ENCODE peak calls at places on chromosome 7, in five cellular contexts. T, J, L, P and I are unnamed samples.

GRCh38 chr7:105462765-105463164 is 59.3 kb downstream of the PUS7 start:
- DNase-seq in T (no peak), P (no peak), L (no peak), J (no peak), I (no peak)

GRCh38 chr7:50317221-50317678 is 12.7 kb downstream of the IKZF1 start:
- DNase-seq in L (no peak), P (no peak), T (no peak), J (peak; percentile 64), I (no peak)

GRCh38 chr7:50826371-50827172 is 43.9 kb upstream of the GRB10 start:
- DNase-seq in L (no peak), T (no peak), P (no peak), J (peak; percentile 36), I (no peak)

GRCh38 chr7:13262929-13263530 is 575.6 kb downstream of the ARL4A start:
- DNase-seq in T (no peak), P (no peak), L (peak; percentile 12), J (no peak), I (peak; percentile 18)

GRCh38 chr7:151987748-151988529 is 31.7 kb downstream of the GALNTL5 start:
- DNase-seq in P (no peak), J (no peak), T (peak; percentile 40), L (no peak), I (no peak)

GRCh38 chr7:73443543-73444255 is 10.1 kb downstream of the FZD9 start:
- DNase-seq in L (no peak), P (no peak), T (no peak), J (no peak), I (no peak)

GRCh38 chr7:139294241-139294640 is 46.9 kb upstream of the FMC1 start:
- DNase-seq in L (no peak), J (no peak), T (no peak), P (no peak), I (no peak)

GRCh38 chr7:36207451-36208291 is 54.6 kb downstream of the EEPD1 start:
- DNase-seq in P (peak; percentile 57), T (peak; percentile 66), L (no peak), J (no peak), I (no peak)

GRCh38 chr7:115271332-115272235 is 349.7 kb downstream of the MDFIC start:
- DNase-seq in L (no peak), P (no peak), J (no peak), T (no peak), I (no peak)

GRCh38 chr7:6163402-6163801 is 109.0 kb downstream of the CYTH3 start:
- DNase-seq in J (no peak), T (no peak), L (no peak), P (no peak), I (no peak)